ENCODE peak calls at places on chromosome 15, in four cellular contexts. Y, G, R and L are unnamed samples.

GRCh38 chr15:68492855-68493254 is 60.9 kb upstream of the ITGA11 start:
- DNase-seq in Y (no peak), G (no peak), R (no peak), L (no peak)

GRCh38 chr15:90266061-90266431 is 574 bp downstream of the NGRN start:
- DNase-seq in Y (no peak), R (no peak), G (no peak), L (peak; percentile 81)

GRCh38 chr15:70935631-70936030 is 43.0 kb downstream of the LRRC49 start:
- DNase-seq in G (no peak), Y (no peak), R (no peak), L (no peak)

GRCh38 chr15:31297221-31297879 is 29.3 kb upstream of the KLF13 start:
- DNase-seq in G (peak; percentile 10), R (no peak), Y (no peak), L (no peak)

GRCh38 chr15:98888839-98889479 is 118.6 kb downstream of the PGPEP1L start:
- DNase-seq in R (no peak), Y (no peak), G (no peak), L (no peak)

GRCh38 chr15:69666441-69666882 is 213.8 kb downstream of the RPLP1 start:
- DNase-seq in Y (no peak), R (no peak), G (no peak), L (no peak)

GRCh38 chr15:64842986-64843561 is 1.4 kb downstream of the PLEKHO2 start:
- DNase-seq in G (peak; percentile 28), R (peak; percentile 46), Y (no peak), L (peak; percentile 73)

GRCh38 chr15:50247819-50248650 is 17.5 kb downstream of the HDC start:
- DNase-seq in R (no peak), G (no peak), Y (peak; percentile 80), L (no peak)

GRCh38 chr15:55685292-55685691 is 57.7 kb downstream of the PRTG start:
- DNase-seq in R (peak; percentile 1), G (no peak), Y (no peak), L (no peak)

GRCh38 chr15:94023520-94023919 is 207.8 kb upstream of the MCTP2 start:
- DNase-seq in R (no peak), G (no peak), Y (no peak), L (no peak)

GRCh38 chr15:90234519-90234988 is 545 bp downstream of the GDPGP1 start:
- DNase-seq in R (no peak), Y (no peak), G (no peak), L (no peak)

GRCh38 chr15:31267161-31268107 is 59.2 kb upstream of the KLF13 start:
- DNase-seq in G (peak; percentile 5), Y (no peak), R (peak; percentile 64), L (no peak)

GRCh38 chr15:95018888-95019545 is 787.7 kb downstream of the MCTP2 start:
- DNase-seq in R (no peak), Y (peak; percentile 52), G (no peak), L (no peak)

GRCh38 chr15:81575436-81576123 is 201.6 kb upstream of the TMC3 start:
- DNase-seq in G (no peak), Y (no peak), R (no peak), L (no peak)

GRCh38 chr15:92149469-92149868 is 244.2 kb upstream of the ST8SIA2 start:
- DNase-seq in Y (no peak), G (no peak), R (no peak), L (no peak)

GRCh38 chr15:65939901-65940617 is 70.8 kb downstream of the RAB11A start:
- DNase-seq in R (no peak), G (no peak), Y (no peak), L (no peak)

GRCh38 chr15:45795487-45796069 is 160.7 kb downstream of the SQOR start:
- DNase-seq in Y (peak; percentile 64), G (no peak), R (peak; percentile 65), L (peak; percentile 83)

GRCh38 chr15:43151688-43152087 is 18.3 kb downstream of the TMEM62 start:
- DNase-seq in G (no peak), Y (no peak), R (no peak), L (no peak)

GRCh38 chr15:66042624-66043023 is 173.3 kb downstream of the RAB11A start:
- DNase-seq in G (peak; percentile 69), R (no peak), Y (no peak), L (no peak)

GRCh38 chr15:57442371-57442770 is 66.1 kb downstream of the CGNL1 start:
- DNase-seq in G (no peak), Y (no peak), R (no peak), L (no peak)

GRCh38 chr15:62569460-62570404 is 404.6 kb upstream of the C2CD4B start:
- DNase-seq in R (no peak), G (no peak), Y (no peak), L (no peak)

GRCh38 chr15:95734422-95735316 is 595.8 kb upstream of the NR2F2 start:
- DNase-seq in R (no peak), Y (no peak), G (no peak), L (no peak)

GRCh38 chr15:81400640-81401236 is 26.7 kb upstream of the TMC3 start:
- DNase-seq in R (peak; percentile 58), Y (peak; percentile 64), G (no peak), L (peak; percentile 65)

GRCh38 chr15:99139276-99139675 is 34.4 kb downstream of the SYNM start:
- DNase-seq in G (peak; percentile 10), R (no peak), Y (no peak), L (no peak)

GRCh38 chr15:75179773-75180140 is 21.9 kb upstream of the C15orf39 start:
- DNase-seq in R (no peak), G (no peak), Y (no peak), L (no peak)

GRCh38 chr15:75177360-75178071 is 24.2 kb upstream of the C15orf39 start:
- DNase-seq in G (no peak), Y (peak; percentile 47), R (no peak), L (no peak)

GRCh38 chr15:75178171-75178937 is 23.3 kb upstream of the C15orf39 start:
- DNase-seq in R (no peak), G (no peak), Y (peak; percentile 33), L (no peak)

GRCh38 chr15:75181780-75182179 is 19.9 kb upstream of the C15orf39 start:
- DNase-seq in G (no peak), Y (no peak), R (no peak), L (no peak)

DNA sequence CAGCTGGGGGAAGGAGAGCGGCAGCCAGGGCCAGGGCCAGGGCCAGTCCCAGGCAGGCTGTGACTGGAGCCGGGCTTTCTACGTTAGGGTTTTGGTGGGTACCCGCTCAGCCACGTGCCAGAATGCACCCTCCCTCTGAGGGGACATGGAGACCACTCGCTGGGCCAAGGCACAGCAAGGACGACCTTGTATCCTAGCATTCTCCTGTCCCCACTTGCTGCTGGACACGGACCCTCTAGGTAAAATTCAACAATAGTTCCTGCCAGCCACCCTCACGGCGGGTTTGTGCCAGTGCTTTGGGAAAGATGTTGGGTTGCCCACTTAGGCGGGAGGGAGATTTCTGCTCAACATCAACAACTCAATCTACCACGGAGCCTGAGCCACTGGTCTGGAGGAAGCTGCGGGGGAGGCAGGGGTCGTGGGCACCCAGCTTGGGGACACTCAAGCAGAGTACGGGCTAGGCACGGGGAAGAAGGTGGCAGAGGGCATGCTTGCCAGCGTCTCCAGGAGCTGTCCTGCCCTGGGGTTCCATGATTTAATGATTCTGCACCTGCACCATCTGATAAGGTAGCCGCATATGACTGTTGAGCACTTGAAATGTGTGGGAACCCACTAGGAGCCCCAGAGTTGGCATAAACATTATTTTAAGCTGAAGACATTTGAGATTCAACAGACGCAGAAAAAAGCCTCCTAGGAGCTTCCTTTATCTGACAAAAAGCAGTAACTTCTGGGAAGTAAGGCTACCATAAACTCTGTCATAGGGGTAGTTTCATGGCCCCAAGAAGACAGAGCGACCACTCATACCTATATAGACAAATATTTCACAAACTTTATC is 22.5 kb upstream of the C15orf39 start:
- DNase-seq in G (no peak), R (no peak), Y (no peak), L (no peak)
- H3K4me1 ChIP-seq in G (peaks cover 33% of the 10 kb centered on the region), R (no peaks in the 10 kb centered on the region), Y (peaks cover 20% of the 10 kb centered on the region), L (no peaks in the 10 kb centered on the region)

DNA sequence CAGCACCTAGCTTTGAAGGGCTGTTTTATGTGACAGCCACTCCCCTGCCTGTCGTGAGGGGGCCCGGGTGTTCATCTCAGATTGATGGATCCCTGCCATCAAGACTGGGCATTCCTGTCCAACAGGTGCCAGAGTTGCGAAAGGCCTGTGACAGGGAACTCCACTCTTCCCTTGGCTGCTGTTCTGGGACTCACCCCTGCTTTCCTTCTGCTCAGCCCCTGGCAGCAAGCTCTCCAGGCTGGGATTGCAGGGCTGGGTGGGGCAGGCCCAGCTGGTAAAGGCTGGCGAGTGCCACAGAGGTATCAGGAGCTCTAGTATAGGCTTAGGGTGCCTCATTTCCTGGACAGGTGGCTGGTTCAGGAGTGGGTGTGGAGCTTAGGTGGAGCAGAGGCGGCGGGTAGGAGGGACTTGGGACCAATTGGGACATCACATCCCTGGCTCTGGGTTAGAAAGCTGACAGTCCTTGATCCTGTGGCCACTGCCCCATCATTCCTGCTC is at the start of gene PLA2G4B:
- DNase-seq in R (no peak), Y (no peak), G (peak; percentile 94), L (no peak)
- H3K27ac ChIP-seq in R (no peak within 1 kb of the TSS), Y (no peak within 1 kb of the TSS), G (peak within 1 kb of the TSS; percentile 90), L (no peak within 1 kb of the TSS)

GRCh38 chr15:85581495-85581894 is 201.1 kb downstream of the AKAP13 start:
- DNase-seq in G (peak; percentile 42), R (peak; percentile 19), Y (no peak), L (no peak)
- H3K4me1 ChIP-seq in G (no peaks in the 10 kb centered on the region), R (peaks cover 50% of the 10 kb centered on the region), Y (peaks cover 5% of the 10 kb centered on the region), L (peaks cover 58% of the 10 kb centered on the region)

DNA sequence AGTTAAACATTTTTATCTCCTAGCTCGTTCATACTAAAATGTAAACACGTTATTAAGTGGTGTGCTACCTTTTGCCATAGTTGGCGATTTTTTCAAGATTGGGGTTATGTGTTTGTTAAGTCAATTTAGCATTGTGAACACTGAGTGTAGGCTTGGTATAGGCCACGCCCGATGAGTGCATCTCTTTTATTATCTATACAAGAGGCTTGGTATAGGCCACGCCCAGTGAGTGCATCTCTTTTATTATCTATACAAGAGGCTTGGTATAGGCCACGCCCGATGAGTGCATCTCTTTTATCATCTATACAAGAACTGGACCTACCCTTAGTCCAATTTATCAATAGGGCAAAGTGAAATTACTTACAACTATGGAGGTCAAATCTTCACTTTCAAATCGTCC is 70.4 kb downstream of the NIPA2 start:
- DNase-seq in R (no peak), G (no peak), Y (no peak), L (no peak)
- H3K27ac ChIP-seq in R (no peak overlapping the region), G (no peak overlapping the region), Y (no peak overlapping the region), L (no peak overlapping the region)